ENCODE peak calls at places on chromosomes 13 and 19, in four cellular contexts. Z is effector memory CD4-positive, alpha-beta T cell; U is RWPE2; O is mesendoderm. C is an unnamed sample. For H3K4me1, the result is how much of the 10 kb centered on the place peaks cover.

GRCh38 chr13:78689011-78689410 is 30.1 kb upstream of the OBI1 start:
- DNase-seq in U (no peak), Z (no peak), O (peak), C (no peak)

GRCh38 chr19:58559275-58560006 is 1.0 kb upstream of the UBE2M start:
- DNase-seq in Z (peak), O (peak), U (peak), C (no peak)

GRCh38 chr13:50457430-50458393 is 385.8 kb downstream of the DLEU7 start:
- DNase-seq in U (no peak), Z (no peak), O (no peak), C (no peak)

GRCh38 chr13:28199089-28199488 is 60.7 kb downstream of the PAN3 start:
- DNase-seq in Z (no peak), U (no peak), O (peak), C (no peak)

GRCh38 chr13:114107686-114108081 is 24.7 kb downstream of the RASA3 start:
- DNase-seq in Z (no peak), O (no peak), U (no peak), C (no peak)

GRCh38 chr19:58311345-58311744 is 6.2 kb downstream of the ERVK3-1 start:
- DNase-seq in O (no peak), U (no peak), Z (no peak), C (no peak)

GRCh38 chr19:17138937-17139598 is 63.5 kb downstream of the MYO9B start:
- DNase-seq in O (no peak), Z (no peak), U (no peak), C (no peak)

GRCh38 chr13:50318887-50319286 is 303.6 kb downstream of the KCNRG start:
- DNase-seq in U (no peak), Z (no peak), O (peak), C (no peak)

GRCh38 chr13:26037302-26037701 is 14.5 kb downstream of the SHISA2 start:
- DNase-seq in Z (no peak), O (peak), U (no peak), C (no peak)

DNA sequence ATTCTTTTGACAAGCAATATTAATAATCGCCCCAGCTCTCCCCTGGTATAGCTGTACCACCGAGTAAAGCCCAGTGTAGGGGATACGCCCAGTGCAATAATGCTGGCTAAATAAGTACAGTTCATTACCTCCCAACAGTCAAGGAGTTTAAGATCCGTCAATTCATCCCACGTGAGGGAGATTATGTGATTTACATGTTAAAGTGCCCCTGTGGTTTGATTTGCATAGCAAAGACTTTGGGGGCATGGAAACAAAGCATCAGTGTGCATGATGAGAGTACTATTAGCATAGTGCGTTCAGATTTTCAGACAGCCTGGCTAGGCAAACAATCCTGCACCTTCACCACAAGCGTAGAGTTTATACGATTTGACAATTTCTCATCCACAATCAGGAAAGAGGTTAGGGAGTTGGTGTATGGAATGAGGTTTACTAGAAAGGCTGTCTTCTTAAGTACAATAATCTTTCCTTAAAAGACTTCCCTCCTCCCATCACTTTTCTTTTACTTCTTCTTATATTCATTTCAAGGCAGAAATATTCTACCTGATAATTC is 754.0 kb downstream of the DIAPH3 start:
- DNase-seq in O (peak), Z (no peak), U (no peak), C (no peak)
- H3K4me1 ChIP-seq in O (under half), Z (under half), U (under half), C (under half)

DNA sequence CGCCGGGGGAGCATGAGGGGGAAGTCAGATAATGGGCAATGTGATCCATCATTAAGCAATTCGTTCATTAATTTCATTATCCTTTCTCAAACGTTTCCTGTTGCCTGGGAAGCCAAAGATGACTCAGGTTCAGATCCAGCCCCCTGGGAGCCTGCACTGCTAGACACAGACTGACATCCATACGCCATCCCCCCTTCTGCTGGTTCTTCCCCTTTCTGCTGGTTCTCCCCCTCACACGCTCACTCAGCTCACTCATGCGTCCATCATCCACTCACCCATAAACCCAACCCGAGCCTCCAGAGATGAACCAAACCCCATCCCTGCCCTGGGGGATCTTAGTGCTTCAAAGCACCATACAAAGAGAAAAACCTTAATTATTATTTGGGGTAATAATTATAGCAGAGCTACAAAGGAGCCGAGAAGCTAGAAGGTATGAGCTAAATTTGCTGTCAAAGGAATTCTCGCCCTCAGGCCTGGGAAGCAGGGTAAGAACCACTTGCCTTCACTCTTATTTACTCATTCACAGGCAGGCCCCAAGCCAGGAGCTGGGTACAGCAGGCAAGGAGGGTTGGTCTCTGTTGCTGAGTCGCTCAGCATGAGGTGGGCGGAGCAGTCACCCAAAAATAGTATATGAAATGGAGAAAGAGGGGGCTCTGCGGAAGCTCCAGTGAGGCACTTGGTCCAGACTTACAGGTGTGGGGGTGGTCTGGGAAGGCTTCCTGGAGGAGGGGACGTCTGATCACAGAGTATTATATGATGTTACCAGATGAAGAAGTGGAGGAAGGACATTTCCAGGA is 7.0 kb upstream of the ZNF444 start:
- DNase-seq in Z (no peak), O (peak), U (no peak), C (no peak)
- H3K4me1 ChIP-seq in Z (under half), O (under half), U (under half), C (under half)

DNA sequence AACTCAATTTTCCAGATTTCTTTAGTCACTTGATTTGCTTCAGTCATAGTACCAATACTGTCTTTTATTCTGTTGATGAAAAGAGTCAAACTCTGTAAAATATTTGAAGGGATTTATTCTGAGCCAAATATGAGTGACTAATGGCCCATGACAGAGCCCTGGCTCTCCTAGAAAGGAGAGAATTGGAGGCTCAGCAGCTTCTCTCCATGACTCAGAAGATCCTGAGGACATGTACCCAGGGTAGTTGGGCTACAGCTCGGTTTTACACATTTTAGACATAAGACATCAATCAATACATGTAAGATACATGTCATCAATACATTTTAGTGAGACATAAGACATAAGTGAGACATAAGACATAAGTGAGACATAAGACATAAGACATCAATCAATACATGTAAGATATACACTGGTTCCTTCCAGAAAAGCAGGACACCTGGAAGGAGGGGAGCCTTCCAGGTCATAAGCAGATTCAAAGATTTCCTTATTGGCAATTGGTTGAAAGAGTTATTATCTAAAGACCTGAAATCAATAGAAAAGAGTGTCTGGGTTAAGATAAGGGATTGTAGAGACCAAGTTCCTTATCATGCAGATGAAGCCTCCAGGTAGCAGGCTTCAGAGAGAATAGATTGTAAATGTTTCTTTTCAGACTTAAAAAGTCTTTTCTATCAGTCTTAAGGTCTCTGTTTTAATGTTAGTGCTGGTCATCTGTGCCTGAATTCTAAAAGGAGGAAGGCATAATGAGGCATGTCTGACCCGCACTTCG is 179.8 kb upstream of the RFC3 start:
- DNase-seq in O (peak), U (no peak), Z (no peak), C (no peak)
- H3K4me1 ChIP-seq in O (under half), U (half or more), Z (under half), C (under half)

DNA sequence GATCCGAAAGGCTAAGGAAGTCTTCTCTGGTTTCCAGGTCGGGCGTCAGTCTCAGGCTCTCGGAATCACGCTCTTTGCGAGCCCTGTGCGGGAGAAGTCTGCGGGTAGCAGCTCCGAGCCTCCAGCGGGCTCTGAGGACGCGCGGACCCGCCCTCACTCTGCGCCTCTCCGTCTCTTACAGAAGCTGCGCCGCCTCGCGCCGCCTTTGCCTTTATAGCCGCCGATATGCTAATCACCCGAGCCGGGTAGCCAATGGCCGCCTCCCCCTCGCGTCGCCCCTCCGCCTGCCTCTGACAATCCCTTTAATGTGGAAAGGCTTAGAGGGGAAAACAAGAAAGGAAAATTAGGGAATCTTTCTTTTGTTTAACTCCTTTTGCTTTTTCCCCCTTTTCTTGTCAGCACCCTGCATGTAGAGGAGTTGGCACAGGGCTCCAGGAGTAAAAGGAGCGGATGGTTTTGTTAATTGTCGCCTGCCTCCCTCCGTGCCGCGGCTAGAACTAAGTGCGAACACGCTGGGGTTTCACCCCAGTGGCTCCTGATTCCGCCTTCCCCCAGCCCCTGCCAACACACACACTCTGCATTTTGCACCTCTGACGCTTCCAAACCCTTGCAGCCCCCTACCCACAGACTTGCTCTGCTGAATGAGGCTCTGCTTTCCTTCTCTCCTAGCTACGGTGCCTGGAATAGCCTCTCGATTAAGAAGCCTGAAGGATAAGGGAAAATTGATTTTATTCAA is at the start of gene PCDH8:
- DNase-seq in Z (no peak), U (no peak), O (peak), C (no peak)
- H3K4me1 ChIP-seq in Z (under half), U (under half), O (under half), C (under half)

GRCh38 chr19:38834104-38834490 is 2.5 kb upstream of the ECH1 start:
- DNase-seq in U (no peak), O (no peak), Z (no peak), C (no peak)
- H3K4me1 ChIP-seq in U (under half), O (under half), Z (under half), C (under half)

DNA sequence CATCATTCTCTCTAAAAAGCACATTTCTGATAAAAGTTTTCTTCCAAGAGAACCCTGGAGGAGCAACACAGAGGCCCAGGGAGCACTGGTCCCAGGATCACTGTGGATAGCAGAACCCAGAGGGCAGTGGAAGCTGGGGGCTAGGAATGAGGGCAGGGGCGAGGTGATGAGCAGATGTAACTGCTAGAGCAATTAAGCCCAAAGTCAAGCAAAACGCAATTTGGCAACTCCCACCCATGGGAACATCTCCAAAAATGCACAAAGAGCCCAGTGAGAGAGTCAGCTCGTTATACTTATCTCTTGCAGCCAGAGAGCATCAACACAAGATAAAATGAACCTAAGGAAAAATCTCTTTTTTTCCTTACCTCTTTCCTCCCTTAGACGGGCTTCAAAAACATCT is 284.2 kb downstream of the TBC1D4 start:
- DNase-seq in U (no peak), Z (no peak), O (peak), C (no peak)
- H3K4me1 ChIP-seq in U (under half), Z (under half), O (under half), C (under half)

GRCh38 chr19:18502633-18503294 is 19.1 kb downstream of the ELL start:
- DNase-seq in U (no peak), Z (no peak), O (no peak), C (no peak)
- H3K4me1 ChIP-seq in U (under half), Z (half or more), O (under half), C (half or more)

GRCh38 chr19:41882568-41883462 is at the start of gene ARHGEF1:
- DNase-seq in O (no peak), Z (peak), U (peak), C (peak)

GRCh38 chr19:41883463-41883820 is 458 bp downstream of the ARHGEF1 start:
- DNase-seq in U (no peak), O (peak), Z (no peak), C (no peak)

GRCh38 chr19:41886761-41887710 is 4.1 kb downstream of the ARHGEF1 start:
- DNase-seq in O (peak), Z (peak), U (no peak), C (peak)

GRCh38 chr19:41880329-41880708 is 2.7 kb upstream of the ARHGEF1 start:
- DNase-seq in O (no peak), U (no peak), Z (no peak), C (no peak)

GRCh38 chr19:41883821-41884733 is 1.1 kb downstream of the ARHGEF1 start:
- DNase-seq in Z (peak), O (peak), U (peak), C (peak)
- H3K4me1 ChIP-seq in Z (half or more), O (under half), U (under half), C (under half)

DNA sequence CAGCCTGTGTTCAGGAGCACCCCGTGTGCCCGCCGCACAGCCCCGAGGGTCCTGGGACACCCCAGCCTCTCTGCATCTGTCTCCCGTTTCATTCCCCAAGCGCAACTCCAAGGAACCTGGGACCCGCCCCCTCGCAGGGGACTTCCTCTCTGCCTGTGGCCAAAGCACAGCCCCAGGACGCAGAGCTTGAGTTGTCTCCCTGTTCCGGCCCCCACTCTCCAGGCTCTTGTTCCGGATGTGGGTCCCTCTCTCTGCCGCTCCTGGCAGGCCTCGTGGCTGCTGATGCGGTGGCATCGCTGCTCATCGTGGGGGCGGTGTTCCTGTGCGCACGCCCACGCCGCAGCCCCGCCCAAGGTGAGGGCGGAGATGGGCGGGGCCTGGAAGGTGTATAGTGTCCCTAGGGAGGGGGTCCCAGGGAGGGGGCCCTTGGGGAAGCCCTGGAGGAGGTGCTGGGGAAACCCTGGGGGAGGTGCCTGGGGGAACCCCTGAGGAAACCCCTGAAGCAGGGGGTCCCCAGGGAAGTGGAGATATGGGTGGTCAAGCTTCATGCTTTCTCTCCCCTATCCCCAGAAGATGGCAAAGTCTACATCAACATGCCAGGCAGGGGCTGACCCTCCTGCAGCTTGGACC is 1.3 kb downstream of the HCST start:
- DNase-seq in O (peak), U (no peak), Z (peak), C (peak)
- H3K4me1 ChIP-seq in O (under half), U (under half), Z (under half), C (under half)

GRCh38 chr19:3386447-3387234 is 20.3 kb downstream of the NFIC start:
- DNase-seq in O (no peak), Z (no peak), U (no peak), C (no peak)
- H3K4me1 ChIP-seq in O (under half), Z (under half), U (under half), C (under half)

C was measured in naive thymus-derived CD4-positive, alpha-beta T cell.